ENCODE peak calls at places on chromosome 21, in eight cellular contexts. One of them, this sample, is unnamed.

GRCh38 chr21:32020551-32020950 is 147.7 kb downstream of the HUNK start:
- DNase-seq in body of pancreas: no peak
- DNase-seq in adrenal gland: peak
- DNase-seq in stomach: no peak
- DNase-seq in lower leg skin: no peak
- DNase-seq in uterus: no peak
- DNase-seq in tibial nerve: no peak
- DNase-seq in suprapubic skin: no peak
- DNase-seq in this sample: no peak

GRCh38 chr21:32350211-32350980 is 42.4 kb downstream of the URB1 start:
- DNase-seq in body of pancreas: no peak
- DNase-seq in adrenal gland: no peak
- DNase-seq in stomach: no peak
- DNase-seq in lower leg skin: peak
- DNase-seq in uterus: no peak
- DNase-seq in tibial nerve: no peak
- DNase-seq in suprapubic skin: peak
- DNase-seq in this sample: no peak

GRCh38 chr21:20971296-20971921 is 26.8 kb upstream of the NCAM2 start:
- DNase-seq in body of pancreas: peak
- DNase-seq in adrenal gland: peak
- DNase-seq in stomach: no peak
- DNase-seq in lower leg skin: no peak
- DNase-seq in uterus: no peak
- DNase-seq in tibial nerve: peak
- DNase-seq in suprapubic skin: no peak
- DNase-seq in this sample: no peak

GRCh38 chr21:37074195-37074510 is 1.1 kb downstream of the TTC3 start:
- DNase-seq in body of pancreas: no peak
- DNase-seq in adrenal gland: no peak
- DNase-seq in stomach: no peak
- DNase-seq in lower leg skin: no peak
- DNase-seq in uterus: no peak
- DNase-seq in tibial nerve: no peak
- DNase-seq in suprapubic skin: no peak
- DNase-seq in this sample: no peak

GRCh38 chr21:27505516-27505915 is 538.6 kb upstream of the ADAMTS5 start:
- DNase-seq in body of pancreas: no peak
- DNase-seq in adrenal gland: no peak
- DNase-seq in stomach: no peak
- DNase-seq in lower leg skin: no peak
- DNase-seq in uterus: no peak
- DNase-seq in tibial nerve: no peak
- DNase-seq in suprapubic skin: no peak
- DNase-seq in this sample: no peak

GRCh38 chr21:25080706-25081495 is 526.4 kb downstream of the MRPL39 start:
- DNase-seq in body of pancreas: no peak
- DNase-seq in adrenal gland: no peak
- DNase-seq in stomach: no peak
- DNase-seq in lower leg skin: no peak
- DNase-seq in uterus: no peak
- DNase-seq in tibial nerve: no peak
- DNase-seq in suprapubic skin: no peak
- DNase-seq in this sample: no peak

GRCh38 chr21:34883501-34884271 is 165.4 kb downstream of the RUNX1 start:
- DNase-seq in body of pancreas: no peak
- DNase-seq in adrenal gland: no peak
- DNase-seq in stomach: no peak
- DNase-seq in lower leg skin: no peak
- DNase-seq in uterus: no peak
- DNase-seq in tibial nerve: no peak
- DNase-seq in suprapubic skin: no peak
- DNase-seq in this sample: no peak

GRCh38 chr21:31670065-31670464 is 10.6 kb downstream of the SOD1 start:
- DNase-seq in body of pancreas: no peak
- DNase-seq in adrenal gland: no peak
- DNase-seq in stomach: no peak
- DNase-seq in lower leg skin: no peak
- DNase-seq in uterus: no peak
- DNase-seq in tibial nerve: no peak
- DNase-seq in suprapubic skin: no peak
- DNase-seq in this sample: no peak

GRCh38 chr21:31330144-31330483 is 13.9 kb downstream of the TIAM1 start:
- DNase-seq in body of pancreas: no peak
- DNase-seq in adrenal gland: no peak
- DNase-seq in stomach: no peak
- DNase-seq in lower leg skin: no peak
- DNase-seq in uterus: no peak
- DNase-seq in tibial nerve: no peak
- DNase-seq in suprapubic skin: no peak
- DNase-seq in this sample: no peak

GRCh38 chr21:35172231-35172630 is 123.1 kb upstream of the RUNX1 start:
- DNase-seq in body of pancreas: no peak
- DNase-seq in adrenal gland: no peak
- DNase-seq in stomach: no peak
- DNase-seq in lower leg skin: no peak
- DNase-seq in uterus: no peak
- DNase-seq in tibial nerve: no peak
- DNase-seq in suprapubic skin: no peak
- DNase-seq in this sample: no peak

GRCh38 chr21:32391755-32392154 is 1.1 kb downstream of the URB1 start:
- DNase-seq in body of pancreas: no peak
- DNase-seq in adrenal gland: no peak
- DNase-seq in stomach: no peak
- DNase-seq in lower leg skin: no peak
- DNase-seq in uterus: no peak
- DNase-seq in tibial nerve: no peak
- DNase-seq in suprapubic skin: no peak
- DNase-seq in this sample: no peak

GRCh38 chr21:15549671-15550070 is 180.1 kb upstream of the USP25 start:
- DNase-seq in body of pancreas: no peak
- DNase-seq in adrenal gland: no peak
- DNase-seq in stomach: no peak
- DNase-seq in lower leg skin: no peak
- DNase-seq in uterus: no peak
- DNase-seq in tibial nerve: no peak
- DNase-seq in suprapubic skin: no peak
- DNase-seq in this sample: no peak

GRCh38 chr21:41956926-41957729 is 3.3 kb upstream of the C2CD2 start:
- DNase-seq in body of pancreas: no peak
- DNase-seq in adrenal gland: peak
- DNase-seq in stomach: no peak
- DNase-seq in lower leg skin: peak
- DNase-seq in uterus: no peak
- DNase-seq in tibial nerve: no peak
- DNase-seq in suprapubic skin: peak
- DNase-seq in this sample: no peak

GRCh38 chr21:41960386-41960785 is 6.6 kb upstream of the C2CD2 start:
- DNase-seq in body of pancreas: no peak
- DNase-seq in adrenal gland: no peak
- DNase-seq in stomach: no peak
- DNase-seq in lower leg skin: peak
- DNase-seq in uterus: no peak
- DNase-seq in tibial nerve: no peak
- DNase-seq in suprapubic skin: no peak
- DNase-seq in this sample: no peak

GRCh38 chr21:41955516-41955915 is 1.7 kb upstream of the C2CD2 start:
- DNase-seq in body of pancreas: no peak
- DNase-seq in adrenal gland: no peak
- DNase-seq in stomach: no peak
- DNase-seq in lower leg skin: no peak
- DNase-seq in uterus: no peak
- DNase-seq in tibial nerve: no peak
- DNase-seq in suprapubic skin: no peak
- DNase-seq in this sample: peak

GRCh38 chr21:41958886-41959563 is 5.2 kb upstream of the C2CD2 start:
- DNase-seq in body of pancreas: no peak
- DNase-seq in adrenal gland: peak
- DNase-seq in stomach: no peak
- DNase-seq in lower leg skin: peak
- DNase-seq in uterus: no peak
- DNase-seq in tibial nerve: no peak
- DNase-seq in suprapubic skin: no peak
- DNase-seq in this sample: no peak

DNA sequence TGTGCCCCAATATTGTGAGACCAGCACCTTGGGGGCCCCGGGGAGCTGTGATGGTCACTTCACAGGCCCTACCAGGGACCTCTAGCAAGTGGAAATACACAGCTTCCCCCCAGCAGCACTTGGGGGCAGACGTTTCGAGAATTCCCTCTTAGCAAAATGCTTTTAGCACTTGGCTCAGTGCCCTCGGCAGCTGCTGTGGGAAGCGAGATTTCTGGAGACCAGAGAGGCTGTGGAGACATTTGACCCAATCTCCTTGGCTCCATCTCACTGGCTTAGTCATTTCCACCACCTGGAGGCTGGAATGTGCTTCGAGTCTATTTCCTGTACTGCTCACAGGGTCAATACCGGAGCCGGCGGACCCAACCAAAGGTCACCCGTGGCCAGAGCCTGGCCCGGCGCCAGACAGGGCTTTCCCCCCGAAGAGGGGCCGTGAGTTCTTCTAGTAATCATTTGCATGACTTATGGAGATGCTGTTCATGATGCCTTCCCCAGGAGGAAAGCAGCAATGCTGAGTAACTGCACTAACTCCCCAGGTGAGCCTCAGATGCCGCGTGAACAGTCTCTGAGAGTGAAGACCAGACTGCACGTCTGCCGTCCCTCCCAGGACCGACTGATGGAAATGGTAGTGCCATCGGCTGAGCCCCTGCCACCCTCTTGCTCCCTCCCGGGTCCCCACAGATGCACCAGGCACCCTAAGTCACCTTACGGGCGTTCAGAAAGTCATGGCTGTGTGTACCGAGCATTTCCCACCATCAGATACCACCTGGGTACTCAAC is 4.4 kb upstream of the C2CD2 start:
- DNase-seq in body of pancreas: peak
- DNase-seq in adrenal gland: peak
- DNase-seq in stomach: peak
- DNase-seq in lower leg skin: peak
- DNase-seq in uterus: peak
- DNase-seq in tibial nerve: peak
- DNase-seq in suprapubic skin: no peak
- DNase-seq in this sample: no peak
- TF ChIP-seq CTCF in body of pancreas: peak
- TF ChIP-seq CTCF in adrenal gland: peak
- TF ChIP-seq CTCF in stomach: no peak
- TF ChIP-seq CTCF in lower leg skin: no peak
- TF ChIP-seq CTCF in uterus: peak
- TF ChIP-seq CTCF in tibial nerve: peak
- TF ChIP-seq CTCF in suprapubic skin: no peak
- TF ChIP-seq CTCF in this sample: no peak

DNA sequence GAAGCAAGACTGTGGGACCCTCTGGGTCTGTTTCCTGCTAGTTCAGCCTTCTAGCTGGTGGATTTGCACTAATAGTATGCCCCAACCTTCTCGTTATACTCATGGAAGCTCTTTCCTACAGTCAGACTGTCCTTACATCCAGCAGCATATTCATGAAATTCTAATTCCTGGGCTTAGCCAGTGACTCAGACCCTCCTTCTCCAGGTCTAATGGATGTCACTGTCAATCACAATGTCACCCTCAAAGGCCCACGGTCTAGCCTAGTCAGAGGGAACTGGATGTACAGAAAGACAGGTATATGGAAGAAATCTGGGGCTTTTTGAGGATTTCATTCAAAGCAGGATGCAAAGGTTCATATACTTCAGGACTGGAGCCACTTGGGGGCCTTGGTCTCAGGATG is 72.4 kb downstream of the KCNJ15 start:
- DNase-seq in body of pancreas: no peak
- DNase-seq in adrenal gland: no peak
- DNase-seq in stomach: no peak
- DNase-seq in lower leg skin: peak
- DNase-seq in uterus: no peak
- DNase-seq in tibial nerve: no peak
- DNase-seq in suprapubic skin: no peak
- DNase-seq in this sample: no peak
- TF ChIP-seq POLR2A in body of pancreas: no peak
- TF ChIP-seq POLR2A in adrenal gland: no peak
- TF ChIP-seq POLR2A in stomach: no peak
- TF ChIP-seq POLR2A in lower leg skin: no peak
- TF ChIP-seq POLR2A in uterus: no peak
- TF ChIP-seq POLR2A in tibial nerve: no peak
- TF ChIP-seq POLR2A in suprapubic skin: no peak
- TF ChIP-seq POLR2A in this sample: no peak

DNA sequence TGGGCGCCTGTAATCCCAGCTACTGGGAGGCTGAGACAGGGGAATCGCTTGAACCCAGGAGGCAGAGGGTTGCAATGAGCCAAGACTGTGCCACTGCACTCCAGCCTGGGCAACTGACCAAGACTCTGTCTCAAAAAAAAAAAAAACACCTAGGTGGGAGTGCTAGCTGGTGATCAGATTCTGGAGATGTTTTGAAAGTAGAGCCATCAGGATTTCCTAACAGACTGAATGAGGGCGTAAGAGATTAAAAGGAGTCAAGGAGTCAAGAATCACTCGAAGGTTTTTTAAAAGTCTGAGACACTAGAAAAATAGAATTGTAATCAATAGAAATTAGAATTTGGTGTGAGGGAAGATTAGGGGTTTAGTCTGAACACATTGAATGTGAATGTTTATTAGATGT is 73.8 kb downstream of the HSF2BP start:
- DNase-seq in body of pancreas: no peak
- DNase-seq in adrenal gland: no peak
- DNase-seq in stomach: no peak
- DNase-seq in lower leg skin: no peak
- DNase-seq in uterus: no peak
- DNase-seq in tibial nerve: no peak
- DNase-seq in suprapubic skin: no peak
- DNase-seq in this sample: no peak
- TF ChIP-seq CTCF in body of pancreas: no peak
- TF ChIP-seq CTCF in adrenal gland: no peak
- TF ChIP-seq CTCF in stomach: no peak
- TF ChIP-seq CTCF in lower leg skin: no peak
- TF ChIP-seq CTCF in uterus: no peak
- TF ChIP-seq CTCF in tibial nerve: no peak
- TF ChIP-seq CTCF in suprapubic skin: no peak
- TF ChIP-seq CTCF in this sample: no peak

GRCh38 chr21:45074818-45075605 is 632 bp downstream of the ADARB1 start:
- DNase-seq in body of pancreas: peak
- DNase-seq in adrenal gland: no peak
- DNase-seq in stomach: peak
- DNase-seq in lower leg skin: peak
- DNase-seq in uterus: no peak
- DNase-seq in tibial nerve: no peak
- DNase-seq in suprapubic skin: no peak
- DNase-seq in this sample: peak

GRCh38 chr21:45074048-45074817 is at the start of gene ADARB1:
- DNase-seq in body of pancreas: peak
- DNase-seq in adrenal gland: peak
- DNase-seq in stomach: peak
- DNase-seq in lower leg skin: peak
- DNase-seq in uterus: peak
- DNase-seq in tibial nerve: no peak
- DNase-seq in suprapubic skin: no peak
- DNase-seq in this sample: peak

GRCh38 chr21:45072963-45073300 is 1.4 kb upstream of the ADARB1 start:
- DNase-seq in body of pancreas: no peak
- DNase-seq in adrenal gland: no peak
- DNase-seq in stomach: no peak
- DNase-seq in lower leg skin: no peak
- DNase-seq in uterus: no peak
- DNase-seq in tibial nerve: no peak
- DNase-seq in suprapubic skin: no peak
- DNase-seq in this sample: no peak

GRCh38 chr21:45072166-45072962 is 2.0 kb upstream of the ADARB1 start:
- DNase-seq in body of pancreas: no peak
- DNase-seq in adrenal gland: no peak
- DNase-seq in stomach: no peak
- DNase-seq in lower leg skin: peak
- DNase-seq in uterus: no peak
- DNase-seq in tibial nerve: no peak
- DNase-seq in suprapubic skin: no peak
- DNase-seq in this sample: no peak

GRCh38 chr21:45073301-45074047 is 906 bp upstream of the ADARB1 start:
- DNase-seq in body of pancreas: peak
- DNase-seq in adrenal gland: peak
- DNase-seq in stomach: peak
- DNase-seq in lower leg skin: peak
- DNase-seq in uterus: peak
- DNase-seq in tibial nerve: no peak
- DNase-seq in suprapubic skin: no peak
- DNase-seq in this sample: peak
- TF ChIP-seq POLR2A in body of pancreas: peak
- TF ChIP-seq POLR2A in adrenal gland: no peak
- TF ChIP-seq POLR2A in stomach: no peak
- TF ChIP-seq POLR2A in lower leg skin: no peak
- TF ChIP-seq POLR2A in uterus: no peak
- TF ChIP-seq POLR2A in tibial nerve: no peak
- TF ChIP-seq POLR2A in suprapubic skin: no peak
- TF ChIP-seq POLR2A in this sample: no peak

This sample was measured in spleen.